ENCODE peak calls at places on chromosomes 12 and 14, in ten cellular contexts. F is HCT116; R is ovary; P is left ventricle myocardium inferior; X is CD8-positive, alpha-beta T cell; Q is mammary epithelial cell; H is WERI-Rb-1; K is stomach; T is fibroblast of lung; O is HepG2. U is an unnamed sample.

GRCh38 chr12:77895699-77896098 is 65.0 kb downstream of the NAV3 start:
- DNase-seq in F (no peak), R (no peak), P (no peak), X (no peak), Q (no peak), H (no peak), K (no peak), T (no peak), O (no peak), U (no peak)

GRCh38 chr12:3662516-3662915 is 90.4 kb downstream of the CRACR2A start:
- DNase-seq in F (no peak), R (no peak), P (no peak), X (no peak), Q (peak), H (peak), K (no peak), T (peak), O (peak), U (no peak)

GRCh38 chr12:89733579-89734201 is 25.1 kb upstream of the ATP2B1 start:
- DNase-seq in F (no peak), R (no peak), P (no peak), X (no peak), Q (peak), H (no peak), K (no peak), T (peak), O (no peak), U (peak)

GRCh38 chr14:81565441-81566290 is 32.0 kb upstream of the SEL1L start:
- DNase-seq in F (peak), R (no peak), P (no peak), X (no peak), Q (no peak), H (peak), K (no peak), T (peak), O (peak), U (peak)

GRCh38 chr14:92644601-92645515 is 103.6 kb downstream of the LGMN start:
- DNase-seq in F (no peak), R (no peak), P (no peak), X (no peak), Q (no peak), H (no peak), K (no peak), T (no peak), O (no peak), U (no peak)

GRCh38 chr12:3298603-3299002 is 192.4 kb upstream of the PRMT8 start:
- DNase-seq in F (no peak), R (no peak), P (no peak), X (no peak), Q (no peak), H (no peak), K (no peak), T (no peak), O (no peak), U (no peak)

GRCh38 chr14:43692706-43693105 is 814.4 kb downstream of the FSCB start:
- DNase-seq in F (no peak), R (no peak), P (no peak), X (no peak), Q (no peak), H (no peak), K (no peak), T (no peak), O (no peak), U (no peak)

GRCh38 chr14:104870368-104871144 is 5.5 kb downstream of the CEP170B start:
- DNase-seq in F (no peak), R (peak), P (peak), X (peak), Q (no peak), H (peak), K (peak), T (no peak), O (peak), U (no peak)

GRCh38 chr12:85260904-85261303 is 19.1 kb upstream of the ALX1 start:
- DNase-seq in F (no peak), R (no peak), P (no peak), X (no peak), Q (no peak), H (no peak), K (no peak), T (no peak), O (no peak), U (no peak)

GRCh38 chr14:29235991-29236390 is 469.4 kb downstream of the FOXG1 start:
- DNase-seq in F (no peak), R (no peak), P (no peak), X (no peak), Q (no peak), H (no peak), K (no peak), T (peak), O (no peak), U (no peak)

GRCh38 chr14:90692826-90693225 is 123.4 kb downstream of the TTC7B start:
- DNase-seq in F (no peak), R (no peak), P (no peak), X (no peak), Q (no peak), H (no peak), K (no peak), T (no peak), O (no peak), U (no peak)

GRCh38 chr12:45276154-45276553 is 60.3 kb downstream of the ANO6 start:
- DNase-seq in F (no peak), R (no peak), P (no peak), X (no peak), Q (no peak), H (no peak), K (no peak), T (no peak), O (no peak), U (no peak)

GRCh38 chr12:93008044-93008778 is 79.1 kb upstream of the EEA1 start:
- DNase-seq in F (no peak), R (no peak), P (no peak), X (no peak), Q (no peak), H (no peak), K (no peak), T (no peak), O (peak), U (no peak)

GRCh38 chr14:39683711-39684110 is 251.5 kb upstream of the FBXO33 start:
- DNase-seq in F (no peak), R (no peak), P (no peak), X (no peak), Q (no peak), H (no peak), K (no peak), T (no peak), O (no peak), U (no peak)
- TF ChIP-seq CTCF in F (no peak), R (no peak), P (no peak), X (no peak), Q (no peak), H (no peak), K (no peak), T (no peak), O (no peak), U (no peak)

GRCh38 chr12:132444957-132445883 is 44.7 kb upstream of the FBRSL1 start:
- DNase-seq in F (no peak), R (no peak), P (peak), X (peak), Q (no peak), H (peak), K (peak), T (no peak), O (no peak), U (no peak)
- H3K27ac ChIP-seq in F (peak), R (no peak), P (no peak), X (peak), Q (peak), H (peak), K (peak), T (no peak), O (no peak), U (peak)

DNA sequence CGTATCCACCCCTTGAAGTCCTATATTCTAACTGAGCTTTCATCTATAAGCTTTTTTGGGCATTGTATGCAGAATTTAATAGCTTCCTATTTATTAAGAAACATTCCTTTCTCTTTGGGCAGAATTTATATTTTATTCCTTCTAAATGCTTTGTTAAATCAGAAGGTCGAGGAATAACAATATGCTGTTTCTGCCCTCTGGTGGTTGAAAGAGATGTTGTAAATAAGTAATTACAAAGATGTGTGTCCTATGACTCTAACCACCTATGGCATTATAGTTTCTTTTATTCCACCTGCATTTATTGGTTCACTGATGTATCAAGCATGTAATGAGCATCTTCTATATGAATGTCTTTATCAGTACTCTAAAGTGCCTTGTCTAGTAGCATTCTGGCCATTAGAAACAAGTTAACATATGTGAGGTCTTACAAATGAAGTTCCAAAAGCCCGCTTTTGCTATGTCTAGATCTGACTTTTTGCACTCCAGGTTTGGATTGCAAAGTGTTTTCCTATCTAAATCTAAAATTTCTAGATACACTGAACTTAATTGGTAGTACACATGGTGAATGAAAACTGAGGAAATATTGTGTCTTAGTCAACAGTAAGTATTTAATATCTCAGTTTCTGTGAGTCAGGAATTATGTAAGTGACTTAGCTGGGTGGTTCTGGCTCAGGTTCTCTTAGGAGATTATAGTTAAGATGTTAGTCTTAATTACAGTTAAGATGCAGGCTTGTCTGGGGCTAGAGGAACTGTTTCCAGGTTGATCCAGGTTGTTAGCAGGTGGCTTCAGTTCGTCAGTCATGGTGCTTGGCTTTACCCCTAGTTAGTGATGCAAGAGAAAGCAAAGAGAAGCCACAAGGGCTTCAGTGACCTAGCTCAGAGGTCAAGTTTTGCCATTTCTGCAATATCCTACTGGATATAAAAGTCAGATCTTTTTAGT is 57.5 kb downstream of the PLEKHA5 start:
- DNase-seq in F (peak), R (no peak), P (no peak), X (no peak), Q (peak), H (peak), K (no peak), T (peak), O (peak), U (peak)
- TF ChIP-seq CTCF in F (peak), R (peak), P (peak), X (peak), Q (peak), H (no peak), K (peak), T (no peak), O (peak), U (peak)

DNA sequence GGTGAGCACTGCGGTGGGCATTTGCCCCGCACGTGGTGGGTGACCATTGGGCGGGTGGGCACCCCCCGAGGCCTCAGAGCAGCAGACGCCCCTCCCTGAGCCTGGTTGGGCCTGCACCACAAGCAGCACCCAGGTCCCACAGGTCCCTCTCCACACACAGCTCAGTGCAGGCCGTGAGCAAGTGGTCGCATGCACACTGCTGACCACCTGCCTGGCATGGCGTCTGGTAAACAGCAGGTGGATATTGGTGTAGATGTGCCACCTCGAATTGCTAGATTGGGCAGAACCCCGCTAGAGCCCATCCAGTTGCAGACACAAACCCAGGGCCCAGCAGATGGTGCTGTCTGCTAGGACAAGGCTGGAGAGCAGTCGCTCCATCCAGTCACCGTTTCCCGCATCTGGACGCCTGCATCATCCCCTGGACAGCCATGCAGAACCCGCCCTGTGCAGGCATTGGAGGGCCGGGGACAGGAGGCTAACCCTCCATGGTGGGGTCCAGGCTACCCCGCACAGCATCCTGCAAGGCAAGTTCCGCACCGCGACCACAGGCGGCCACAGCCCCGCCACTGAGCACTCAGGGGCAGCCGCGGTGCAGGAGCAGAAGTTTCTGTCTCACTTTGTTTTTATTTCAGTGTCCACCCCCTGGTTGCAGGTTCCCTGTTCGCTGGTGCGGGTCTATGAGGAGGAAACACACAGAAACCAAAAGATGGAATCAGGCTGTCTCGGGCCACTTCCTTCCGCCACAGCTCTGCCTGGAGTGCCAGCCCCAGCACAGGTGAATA is 45.6 kb upstream of the RIMBP2 start:
- DNase-seq in F (peak), R (peak), P (peak), X (peak), Q (peak), H (peak), K (no peak), T (peak), O (peak), U (peak)
- H3K27ac ChIP-seq in F (no peak), R (no peak), P (no peak), X (no peak), Q (no peak), H (no peak), K (no peak), T (no peak), O (no peak), U (no peak)

GRCh38 chr14:61074852-61075251 is 93.8 kb downstream of the SLC38A6 start:
- DNase-seq in F (no peak), R (no peak), P (no peak), X (no peak), Q (no peak), H (no peak), K (no peak), T (no peak), O (no peak), U (no peak)

GRCh38 chr14:61077946-61078738 is 97.1 kb downstream of the SLC38A6 start:
- DNase-seq in F (no peak), R (no peak), P (no peak), X (no peak), Q (peak), H (no peak), K (no peak), T (no peak), O (no peak), U (peak)

GRCh38 chr14:61076531-61076930 is 95.5 kb downstream of the SLC38A6 start:
- DNase-seq in F (no peak), R (no peak), P (no peak), X (no peak), Q (no peak), H (no peak), K (no peak), T (peak), O (peak), U (no peak)

GRCh38 chr14:61077437-61077836 is 96.4 kb downstream of the SLC38A6 start:
- DNase-seq in F (no peak), R (no peak), P (no peak), X (no peak), Q (no peak), H (no peak), K (no peak), T (no peak), O (no peak), U (no peak)

GRCh38 chr14:61080591-61081010 is 99.6 kb downstream of the SLC38A6 start:
- DNase-seq in F (no peak), R (no peak), P (no peak), X (no peak), Q (no peak), H (no peak), K (no peak), T (peak), O (no peak), U (no peak)
- TF ChIP-seq CTCF in F (no peak), R (no peak), P (no peak), X (no peak), Q (no peak), H (no peak), K (no peak), T (no peak), O (no peak), U (no peak)

DNA sequence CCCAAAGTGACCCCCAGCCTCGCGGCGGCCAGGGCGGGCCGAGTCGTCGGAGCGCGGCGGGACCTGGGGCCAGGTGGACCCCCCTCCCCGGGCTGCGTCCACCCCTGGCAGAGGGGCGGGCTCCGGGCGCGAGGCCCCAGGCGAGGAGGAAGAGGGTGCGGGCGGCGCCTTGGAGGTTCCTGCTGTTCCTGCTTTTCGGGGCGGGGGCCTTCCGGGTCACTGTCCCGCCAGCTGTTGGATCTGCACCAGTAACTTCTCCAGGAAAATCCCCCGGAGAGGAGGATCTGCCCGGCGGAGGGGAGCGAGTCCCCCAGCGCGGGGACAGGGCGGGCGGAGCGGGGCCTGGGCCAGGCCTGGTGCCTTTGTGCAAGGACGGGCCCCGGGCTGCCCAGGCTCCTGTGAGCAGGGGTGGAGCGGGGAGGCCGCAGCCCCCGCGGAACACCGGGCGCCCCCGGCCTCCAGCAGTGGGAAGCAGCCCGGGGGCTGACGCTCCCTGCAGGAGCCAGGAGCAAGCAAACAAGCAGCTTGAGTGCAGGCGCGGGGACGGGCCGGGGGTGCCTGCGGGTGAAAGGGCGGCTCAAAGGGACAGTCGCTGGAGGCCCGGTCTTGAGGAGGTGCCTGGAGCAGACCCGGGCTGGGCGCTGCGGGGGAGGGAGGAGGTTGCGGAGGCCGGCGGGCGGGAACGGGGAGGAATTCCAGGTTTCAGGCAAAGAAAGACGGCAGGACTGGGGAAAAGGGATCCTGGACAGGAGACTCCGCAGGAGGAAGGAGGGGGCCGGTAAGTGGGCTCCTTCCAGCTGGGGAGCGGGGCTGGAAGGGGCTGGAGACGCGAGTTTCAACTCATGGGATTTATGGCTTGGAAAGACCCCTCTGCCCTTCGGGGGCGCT is 15.5 kb downstream of the TNFAIP2 start:
- DNase-seq in F (no peak), R (no peak), P (no peak), X (no peak), Q (no peak), H (no peak), K (no peak), T (no peak), O (no peak), U (no peak)
- H3K27ac ChIP-seq in F (no peak), R (peak), P (peak), X (no peak), Q (no peak), H (no peak), K (peak), T (no peak), O (no peak), U (no peak)

DNA sequence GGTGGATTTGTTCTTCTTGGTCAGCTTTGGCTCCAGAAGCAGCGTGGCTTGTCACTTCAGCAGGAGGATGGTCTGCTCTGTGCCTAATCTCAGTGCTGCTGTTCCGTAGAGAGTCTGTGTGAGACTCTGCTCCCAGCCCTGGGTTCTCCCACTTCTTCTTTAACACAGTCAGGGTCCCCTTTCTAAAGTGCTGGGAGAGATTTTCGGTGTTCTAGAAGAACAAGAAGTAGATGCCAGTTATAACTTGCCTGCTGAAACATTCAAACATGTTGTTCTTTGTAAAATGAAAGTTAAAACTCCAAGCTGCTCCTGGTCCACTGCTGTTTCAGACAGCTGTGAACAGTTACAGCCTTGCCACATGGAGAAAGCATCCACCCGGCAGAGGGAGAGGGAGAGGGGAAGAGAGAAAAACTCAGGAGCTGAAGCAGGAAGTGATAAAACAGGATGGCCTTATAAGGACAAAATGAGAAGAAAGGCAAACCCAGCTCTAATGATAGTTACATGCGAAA is 55.2 kb upstream of the CERS5 start:
- DNase-seq in F (peak), R (peak), P (peak), X (no peak), Q (peak), H (peak), K (peak), T (peak), O (no peak), U (peak)
- TF ChIP-seq CTCF in F (peak), R (peak), P (peak), X (no peak), Q (peak), H (no peak), K (peak), T (peak), O (no peak), U (no peak)

DNA sequence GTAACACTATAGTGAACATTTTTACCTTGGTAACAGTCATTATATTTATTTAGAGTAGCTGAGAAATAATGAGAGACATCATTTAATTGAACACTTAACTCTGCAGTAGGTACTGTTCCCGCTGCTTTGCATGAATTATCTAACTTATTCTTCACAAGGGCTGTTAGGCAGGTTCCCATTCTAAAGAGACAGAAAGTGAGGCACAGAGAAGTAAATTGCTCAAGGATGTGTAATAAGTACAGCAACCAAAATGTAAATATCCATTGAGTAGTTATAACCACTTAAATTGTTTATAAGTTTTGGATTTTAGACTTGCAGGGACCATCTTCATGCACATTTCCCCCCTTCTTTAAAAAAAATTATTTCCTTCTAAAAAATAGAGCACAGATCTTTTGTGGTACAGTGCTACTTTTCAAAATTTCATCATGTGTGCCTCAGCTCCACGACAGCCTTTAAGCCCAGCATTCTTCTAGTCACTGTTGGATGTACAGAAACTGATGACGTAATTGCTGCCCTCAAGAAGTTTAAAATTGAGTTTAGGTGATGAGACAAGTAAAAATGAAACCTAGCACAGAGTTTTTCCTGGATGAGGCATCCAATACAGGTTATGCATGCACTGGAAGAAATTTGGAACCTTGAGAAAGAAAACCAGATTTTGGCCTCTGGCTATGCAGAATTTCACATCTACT is 6.0 kb upstream of the MANSC4 start:
- DNase-seq in F (no peak), R (no peak), P (no peak), X (no peak), Q (peak), H (no peak), K (no peak), T (peak), O (no peak), U (peak)
- H3K27ac ChIP-seq in F (no peak), R (no peak), P (no peak), X (no peak), Q (peak), H (no peak), K (no peak), T (no peak), O (no peak), U (no peak)